ENCODE peak calls at places on chromosome 1, in seven cellular contexts. V is astrocyte of the spinal cord; Z is GM12891; O is CD8-positive, alpha-beta T cell; S is endothelial cell; W is stimulated activated CD4-positive, alpha-beta T cell treated with anti-CD3 and anti-CD28 coated beads, Interleukin-4, amount 100 ng/mL, for 24 hours; A is cardiac muscle cell. H is an unnamed sample.

GRCh38 chr1:53449693-53450092 is 9.5 kb upstream of the DMRTB1 start:
- DNase-seq in A (no peak), Z (no peak), W (no peak), V (no peak), O (no peak), S (no peak), H (no peak)

GRCh38 chr1:167165948-167166702 is 54.6 kb upstream of the POU2F1 start:
- DNase-seq in A (peak; percentile 77), W (no peak), Z (no peak), O (no peak), V (peak; percentile 76), S (peak; percentile 65), H (no peak)

GRCh38 chr1:111275780-111276433 is 14.7 kb upstream of the CHIA start:
- DNase-seq in V (no peak), W (no peak), S (no peak), O (no peak), A (no peak), Z (no peak), H (no peak)

GRCh38 chr1:232509570-232509969 is 120.4 kb downstream of the SIPA1L2 start:
- DNase-seq in Z (no peak), O (no peak), A (peak; percentile 80), V (peak; percentile 42), S (no peak), W (no peak), H (no peak)

GRCh38 chr1:25579241-25579946 is 36.0 kb downstream of the LDLRAP1 start:
- DNase-seq in W (no peak), S (no peak), A (no peak), Z (no peak), V (no peak), O (no peak), H (no peak)

GRCh38 chr1:3319874-3320245 is 134.6 kb upstream of the ARHGEF16 start:
- DNase-seq in S (peak; percentile 46), Z (peak; percentile 60), O (no peak), V (peak; percentile 67), W (peak; percentile 23), A (peak; percentile 65), H (peak; percentile 76)

GRCh38 chr1:41135196-41135947 is 106.7 kb downstream of the SCMH1 start:
- DNase-seq in W (peak; percentile 3), V (no peak), O (no peak), Z (no peak), S (no peak), A (no peak), H (no peak)

GRCh38 chr1:182270731-182271130 is 120.9 kb downstream of the GLUL start:
- DNase-seq in A (no peak), S (no peak), V (no peak), W (no peak), Z (no peak), O (no peak), H (no peak)